ENCODE peak calls at places on chromosomes 7 and 10, in six cellular contexts. T is hepatocyte, U is AG09309, A is tibial nerve, Z is fibroblast of lung, V is cardiac fibroblast. C is an unnamed sample.

GRCh38 chr10:132407846-132408278 is 10.9 kb downstream of the PWWP2B start:
- DNase-seq in A (no peak), V (peak), U (no peak), T (peak), Z (no peak), C (no peak)

GRCh38 chr7:106871793-106872571 is 6.9 kb downstream of the PIK3CG start:
- DNase-seq in Z (no peak), U (no peak), T (no peak), V (no peak), A (no peak), C (no peak)

GRCh38 chr7:630111-630511 is 96.4 kb upstream of the DNAAF5 start:
- DNase-seq in T (no peak), U (no peak), Z (no peak), V (no peak), A (no peak), C (no peak)

GRCh38 chr7:129146237-129146979 is 1.9 kb downstream of the TSPAN33 start:
- DNase-seq in A (no peak), Z (no peak), T (no peak), U (no peak), V (no peak), C (no peak)

GRCh38 chr10:89302628-89303027 is 782 bp downstream of the IFIT2 start:
- DNase-seq in T (no peak), Z (no peak), A (no peak), U (no peak), V (no peak), C (no peak)

GRCh38 chr10:12602557-12602956 is 253.2 kb downstream of the CAMK1D start:
- DNase-seq in Z (no peak), V (no peak), A (no peak), U (no peak), T (no peak), C (no peak)

GRCh38 chr7:40658731-40659130 is 523.9 kb downstream of the SUGCT start:
- DNase-seq in A (no peak), U (peak), V (peak), T (no peak), Z (peak), C (peak)

GRCh38 chr10:63375859-63376258 is 89.9 kb downstream of the JMJD1C start:
- DNase-seq in T (no peak), V (peak), A (no peak), Z (no peak), U (no peak), C (no peak)

GRCh38 chr7:68892211-68892610 is 706.1 kb upstream of the AUTS2 start:
- DNase-seq in U (no peak), Z (peak), A (no peak), V (no peak), T (peak), C (no peak)

GRCh38 chr10:17951868-17952371 is at the start of gene SLC39A12:
- DNase-seq in Z (peak), A (no peak), V (peak), U (peak), T (peak), C (no peak)

GRCh38 chr10:59648711-59649201 is 60.9 kb downstream of the SLC16A9 start:
- DNase-seq in A (no peak), V (peak), Z (peak), T (no peak), U (no peak), C (no peak)

GRCh38 chr10:96345250-96345649 is 13.6 kb downstream of the OPALIN start:
- DNase-seq in T (no peak), Z (no peak), U (no peak), V (no peak), A (no peak), C (no peak)

GRCh38 chr7:57308631-57309408 is 141.2 kb upstream of the ZNF716 start:
- DNase-seq in Z (no peak), A (no peak), U (no peak), V (no peak), T (no peak), C (no peak)

GRCh38 chr10:119305860-119306513 is 98.6 kb downstream of the GRK5 start:
- DNase-seq in V (peak), A (peak), U (peak), Z (peak), T (peak), C (peak)

GRCh38 chr7:138000081-138000701 is 1.7 kb downstream of the CREB3L2 start:
- DNase-seq in A (peak), T (peak), U (peak), V (peak), Z (peak), C (no peak)

GRCh38 chr7:1422512-1423265 is 36.6 kb downstream of the MICALL2 start:
- DNase-seq in U (no peak), Z (no peak), V (peak), T (no peak), A (no peak), C (no peak)

GRCh38 chr10:3624367-3624766 is 160.6 kb downstream of the KLF6 start:
- DNase-seq in U (peak), V (peak), A (no peak), T (no peak), Z (peak), C (no peak)

GRCh38 chr7:77459311-77459726 is 43.2 kb upstream of the GSAP start:
- DNase-seq in V (no peak), A (no peak), Z (no peak), U (no peak), T (no peak), C (no peak)

GRCh38 chr10:86553639-86554038 is 32.0 kb upstream of the WAPL start:
- DNase-seq in Z (no peak), V (no peak), T (no peak), U (no peak), A (no peak), C (no peak)

GRCh38 chr7:67484244-67484751 is 487.7 kb downstream of the TYW1 start:
- DNase-seq in T (peak), Z (peak), A (peak), U (peak), V (peak), C (no peak)
- H3K4me3 ChIP-seq in T (no peak), Z (no peak), A (no peak), U (peak), V (peak), C (no peak)

DNA sequence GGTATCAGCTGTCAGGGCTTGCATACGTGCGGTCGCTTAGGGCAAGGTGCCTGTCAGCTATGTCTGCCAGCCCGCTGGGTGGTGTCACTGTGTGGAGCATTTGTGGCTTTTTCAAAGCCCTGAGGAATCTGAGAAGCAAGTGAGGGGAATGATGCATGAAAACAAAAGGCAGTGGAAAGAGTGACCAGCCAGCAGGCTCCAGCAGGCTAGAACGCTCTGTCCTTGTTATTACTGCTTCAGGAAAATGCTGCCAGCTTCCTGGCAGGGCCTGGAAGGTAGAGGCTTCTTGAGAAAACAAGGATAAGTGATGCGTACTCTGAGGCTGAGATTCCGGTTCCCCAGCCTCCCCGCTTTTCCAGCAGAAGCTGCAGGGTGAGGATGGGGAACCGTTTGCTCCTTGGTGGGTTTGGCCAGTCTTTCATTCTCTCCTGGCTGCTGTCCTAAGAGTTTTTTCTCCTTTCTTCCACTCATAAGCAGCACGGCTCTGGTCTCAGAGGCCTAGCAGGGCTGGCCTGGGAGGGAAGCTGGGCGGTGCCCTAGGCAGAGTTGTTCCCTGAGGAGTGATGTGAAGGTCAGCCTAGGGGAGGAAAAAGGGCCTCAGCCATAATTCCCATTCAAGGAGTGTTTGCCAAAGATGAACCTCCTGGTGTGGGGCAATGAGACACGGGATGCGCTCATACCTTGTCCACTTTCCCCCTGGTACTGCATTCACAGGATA is 42.8 kb upstream of the MKLN1 start:
- DNase-seq in T (peak), V (peak), A (peak), U (no peak), Z (peak), C (peak)
- H3K4me3 ChIP-seq in T (no peak), V (no peak), A (no peak), U (no peak), Z (no peak), C (no peak)

DNA sequence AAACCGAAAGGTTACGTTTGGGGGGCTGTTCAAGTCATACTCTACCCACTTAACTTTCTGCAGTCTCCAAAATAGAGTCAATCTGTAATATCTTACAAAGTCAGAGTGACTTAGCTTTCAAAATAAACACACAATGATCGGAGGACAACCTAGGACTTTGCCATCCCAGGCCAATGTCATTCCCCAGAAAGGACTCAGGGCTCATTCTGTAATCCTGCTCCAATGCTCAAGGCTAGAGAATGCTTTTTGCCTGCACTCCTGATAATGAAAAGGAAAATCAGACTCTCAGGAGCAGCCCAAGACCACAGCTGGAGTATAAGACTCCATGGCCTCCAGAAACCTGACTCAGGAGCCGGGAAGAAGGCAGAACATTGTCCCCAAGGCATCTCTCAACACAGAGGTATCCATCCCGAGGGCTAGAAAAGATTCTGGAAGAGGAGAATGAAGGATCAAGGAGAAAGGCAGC is 28.5 kb upstream of the ASCC1 start:
- DNase-seq in Z (no peak), U (no peak), T (no peak), V (no peak), A (no peak), C (no peak)
- H3K4me3 ChIP-seq in Z (no peak), U (no peak), T (no peak), V (no peak), A (no peak), C (no peak)

GRCh38 chr10:48496105-48496830 is 108.6 kb downstream of the ARHGAP22 start:
- DNase-seq in Z (no peak), A (no peak), T (no peak), U (no peak), V (no peak), C (no peak)

GRCh38 chr10:48494611-48495010 is 110.3 kb downstream of the ARHGAP22 start:
- DNase-seq in T (no peak), U (no peak), Z (no peak), V (no peak), A (no peak), C (peak)

GRCh38 chr10:48495282-48496045 is 109.4 kb downstream of the ARHGAP22 start:
- DNase-seq in T (no peak), V (no peak), A (no peak), U (no peak), Z (no peak), C (peak)

GRCh38 chr10:48493083-48493871 is 111.6 kb downstream of the ARHGAP22 start:
- DNase-seq in U (no peak), T (no peak), V (no peak), A (no peak), Z (peak), C (peak)

GRCh38 chr10:48494073-48494472 is 110.8 kb downstream of the ARHGAP22 start:
- DNase-seq in U (no peak), T (no peak), V (no peak), Z (no peak), A (no peak), C (peak)
- H3K4me3 ChIP-seq in U (no peak), T (no peak), V (no peak), Z (no peak), A (no peak), C (no peak)

DNA sequence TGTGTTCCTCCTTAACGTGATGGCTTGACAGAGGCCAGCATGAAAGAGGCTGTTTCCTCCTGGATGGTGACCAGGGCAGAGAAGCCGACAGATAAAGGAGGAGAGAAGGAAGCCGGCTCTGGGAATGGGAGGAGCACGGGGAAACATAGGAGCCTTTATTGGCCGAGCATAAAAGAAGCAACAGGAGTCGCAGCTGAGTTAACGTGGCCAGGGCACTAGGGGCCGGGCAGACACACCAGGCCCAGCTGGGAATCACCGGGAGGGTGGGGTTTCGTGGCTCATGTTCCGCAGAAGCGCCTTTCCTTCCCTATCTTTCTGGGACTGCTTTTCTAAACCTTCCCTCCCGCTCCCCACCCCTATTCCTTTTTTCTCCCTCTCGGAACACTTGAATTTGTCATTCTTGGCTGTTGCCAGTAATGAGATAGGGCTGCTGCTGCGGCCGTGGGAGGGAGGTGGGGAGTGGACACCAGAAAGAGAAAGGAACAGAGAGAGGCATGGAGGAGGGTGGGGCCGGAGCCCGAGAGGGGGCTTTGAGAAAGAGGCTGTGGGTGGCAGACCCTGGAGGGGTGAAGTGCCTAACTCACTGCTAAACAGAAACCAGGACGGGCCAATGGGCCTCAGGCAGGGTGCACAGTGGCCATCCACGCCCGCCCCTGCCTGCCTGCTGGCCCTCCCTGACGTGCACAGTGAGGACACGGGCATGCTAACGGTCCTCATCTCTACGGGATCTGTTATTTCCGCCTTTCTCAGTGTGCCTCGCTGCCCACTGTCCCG is 65.2 kb downstream of the COL13A1 start:
- DNase-seq in U (no peak), A (no peak), T (peak), V (peak), Z (peak), C (no peak)
- H3K4me3 ChIP-seq in U (peak), A (peak), T (no peak), V (peak), Z (no peak), C (peak)

GRCh38 chr7:132458685-132459084 is 117.6 kb downstream of the PLXNA4 start:
- DNase-seq in U (no peak), T (no peak), V (no peak), A (no peak), Z (no peak), C (no peak)
- H3K4me3 ChIP-seq in U (no peak), T (no peak), V (no peak), A (no peak), Z (no peak), C (no peak)

GRCh38 chr10:104264783-104265182 is 4.2 kb upstream of the GSTO2 start:
- DNase-seq in U (no peak), A (no peak), T (no peak), Z (no peak), V (no peak), C (no peak)

GRCh38 chr10:104273899-104274575 is 5.1 kb downstream of the GSTO2 start:
- DNase-seq in U (no peak), V (peak), A (no peak), T (no peak), Z (no peak), C (no peak)

GRCh38 chr10:104267721-104268690 is 978 bp upstream of the GSTO2 start:
- DNase-seq in V (peak), T (no peak), Z (no peak), A (no peak), U (no peak), C (no peak)

GRCh38 chr10:104273291-104273690 is 4.3 kb downstream of the GSTO2 start:
- DNase-seq in U (no peak), V (no peak), Z (no peak), T (no peak), A (no peak), C (no peak)

GRCh38 chr10:104268691-104269645 is at the start of gene GSTO2:
- DNase-seq in Z (peak), V (peak), U (peak), A (peak), T (peak), C (peak)
- H3K4me3 ChIP-seq in Z (peak), V (peak), U (peak), A (peak), T (peak), C (peak)

C was measured in ascending aorta.